ENCODE peak calls at places on chromosomes 11 and 22, in five cellular contexts. R is T-helper 2 cell, U is spleen, C is MM.1S, H is aorta. G is an unnamed sample.

GRCh38 chr11:19093976-19094375 is 23.0 kb upstream of the ZDHHC13 start:
- DNase-seq in R (no peak), U (no peak), C (no peak), H (no peak), G (no peak)

GRCh38 chr11:102196351-102196750 is 86.1 kb downstream of the YAP1 start:
- DNase-seq in R (no peak), U (no peak), C (no peak), H (no peak), G (no peak)

GRCh38 chr11:34512810-34513673 is 552 bp downstream of the ELF5 start:
- DNase-seq in R (no peak), U (peak; percentile 82), C (peak; percentile 68), H (no peak), G (peak; percentile 76)

GRCh38 chr11:12167098-12167999 is 57.0 kb downstream of the MICAL2 start:
- DNase-seq in R (no peak), U (no peak), C (no peak), H (no peak), G (peak; percentile 53)

GRCh38 chr22:22546490-22546889 is 12.6 kb downstream of the PRAME start:
- DNase-seq in R (no peak), U (no peak), C (no peak), H (no peak), G (no peak)

GRCh38 chr11:86438685-86439084 is 64.0 kb downstream of the CCDC81 start:
- DNase-seq in R (no peak), U (no peak), C (no peak), H (no peak), G (no peak)

GRCh38 chr11:60336767-60337391 is 9.8 kb downstream of the MS4A6E start:
- DNase-seq in R (no peak), U (no peak), C (no peak), H (no peak), G (no peak)

GRCh38 chr22:35995772-35996171 is 32.9 kb downstream of the RBFOX2 start:
- DNase-seq in R (no peak), U (no peak), C (no peak), H (peak; percentile 88), G (no peak)

GRCh38 chr11:57614234-57614772 is 16.8 kb downstream of the SERPING1 start:
- DNase-seq in R (no peak), U (no peak), C (no peak), H (no peak), G (no peak)

GRCh38 chr11:7977251-7977917 is 9.8 kb upstream of the EIF3F start:
- DNase-seq in R (no peak), U (no peak), C (no peak), H (no peak), G (no peak)

GRCh38 chr11:133892584-133893380 is 47.5 kb upstream of the SPATA19 start:
- DNase-seq in R (no peak), U (no peak), C (no peak), H (no peak), G (peak; percentile 46)

GRCh38 chr11:127818625-127819024 is 768.7 kb downstream of the ETS1 start:
- DNase-seq in R (no peak), U (no peak), C (peak; percentile 75), H (no peak), G (no peak)

GRCh38 chr11:103901656-103902055 is 134.8 kb upstream of the DDI1 start:
- DNase-seq in R (no peak), U (no peak), C (no peak), H (no peak), G (no peak)

G was measured in activated CD8-positive, alpha-beta memory T cell treated with anti-CD3 and anti-CD28 coated beads for 24 hours.